ENCODE peak calls at places on chromosomes 12 and 14, in nine cellular contexts. A is stimulated activated CD8-positive, alpha-beta memory T cell treated with anti-CD3 and anti-CD28 coated beads, Interleukin-12 subunit alpha, Interleukin-12 subunit beta, amount 100 ng/mL, for 1 hour; J is anterior cingulate cortex; B is cardiac muscle cell; Q is GM04504; X is HS-5; Y is uterus; C is astrocyte of the spinal cord; V is transverse colon. F is an unnamed sample.

GRCh38 chr12:118292836-118293235 is 79.9 kb downstream of the TAOK3 start:
- DNase-seq in A (no peak), J (no peak), B (no peak), Q (no peak), X (no peak), Y (no peak), C (no peak), V (no peak), F (no peak)

GRCh38 chr14:28762949-28763313 is 3.7 kb upstream of the FOXG1 start:
- DNase-seq in A (no peak), J (no peak), B (no peak), Q (no peak), X (no peak), Y (no peak), C (no peak), V (no peak), F (no peak)

GRCh38 chr12:6047249-6048227 is 76.9 kb downstream of the VWF start:
- DNase-seq in A (no peak), J (no peak), B (no peak), Q (peak), X (peak), Y (no peak), C (peak), V (no peak), F (no peak)

GRCh38 chr14:71142375-71143038 is 235.2 kb downstream of the PCNX1 start:
- DNase-seq in A (no peak), J (no peak), B (no peak), Q (peak), X (peak), Y (no peak), C (peak), V (no peak), F (no peak)

GRCh38 chr12:88549929-88550328 is 30.3 kb downstream of the KITLG start:
- DNase-seq in A (no peak), J (no peak), B (no peak), Q (no peak), X (no peak), Y (no peak), C (no peak), V (no peak), F (no peak)

GRCh38 chr12:92085040-92085439 is 60.6 kb downstream of the BTG1 start:
- DNase-seq in A (no peak), J (no peak), B (no peak), Q (no peak), X (no peak), Y (no peak), C (no peak), V (no peak), F (no peak)

GRCh38 chr12:98974767-98975381 is 329.8 kb downstream of the APAF1 start:
- DNase-seq in A (no peak), J (no peak), B (no peak), Q (no peak), X (no peak), Y (no peak), C (no peak), V (no peak), F (no peak)

GRCh38 chr14:45227566-45227965 is 25.4 kb downstream of the MIS18BP1 start:
- DNase-seq in A (no peak), J (no peak), B (no peak), Q (no peak), X (no peak), Y (no peak), C (no peak), V (no peak), F (no peak)

GRCh38 chr12:131441638-131442336 is 269.1 kb upstream of the SFSWAP start:
- DNase-seq in A (no peak), J (no peak), B (no peak), Q (no peak), X (no peak), Y (no peak), C (no peak), V (no peak), F (no peak)

GRCh38 chr12:124663771-124664366 is 96.5 kb upstream of the NCOR2 start:
- DNase-seq in A (no peak), J (peak), B (no peak), Q (no peak), X (no peak), Y (no peak), C (peak), V (no peak), F (no peak)

GRCh38 chr12:103085541-103085940 is 128.1 kb downstream of the ASCL1 start:
- DNase-seq in A (no peak), J (no peak), B (no peak), Q (no peak), X (no peak), Y (no peak), C (no peak), V (no peak), F (no peak)

GRCh38 chr12:93824514-93825500 is 147.6 kb downstream of the CRADD start:
- DNase-seq in A (no peak), J (no peak), B (peak), Q (no peak), X (no peak), Y (no peak), C (peak), V (no peak), F (peak)

GRCh38 chr12:4154672-4155225 is 118.8 kb upstream of the CCND2 start:
- DNase-seq in A (no peak), J (no peak), B (no peak), Q (no peak), X (no peak), Y (no peak), C (no peak), V (no peak), F (no peak)

GRCh38 chr14:73741386-73741875 is 27.2 kb upstream of the PNMA1 start:
- DNase-seq in A (peak), J (peak), B (no peak), Q (no peak), X (no peak), Y (peak), C (peak), V (peak), F (peak)

GRCh38 chr12:123260081-123260480 is 11.6 kb downstream of the CDK2AP1 start:
- DNase-seq in A (no peak), J (no peak), B (no peak), Q (no peak), X (no peak), Y (no peak), C (no peak), V (no peak), F (no peak)

GRCh38 chr12:63021126-63021525 is 86.2 kb upstream of the PPM1H start:
- DNase-seq in A (no peak), J (no peak), B (no peak), Q (no peak), X (no peak), Y (no peak), C (no peak), V (no peak), F (no peak)

GRCh38 chr12:55057466-55057865 is 37.7 kb downstream of the NEUROD4 start:
- DNase-seq in A (no peak), J (no peak), B (no peak), Q (no peak), X (no peak), Y (no peak), C (no peak), V (no peak), F (no peak)

GRCh38 chr12:54049164-54049563 is 4.5 kb upstream of the HOXC4 start:
- DNase-seq in A (no peak), J (no peak), B (no peak), Q (no peak), X (no peak), Y (no peak), C (no peak), V (no peak), F (no peak)

F was measured in WTC11.